ENCODE peak calls at places on chromosomes 7 and 10, in nine cellular contexts. I is cardiac muscle cell, T is endothelial cell, V is cardiac fibroblast, C is progenitor cell of endocrine pancreas, M is HFF-Myc, R is fibroblast of lung, N is sigmoid colon, E is kidney epithelial cell. L is an unnamed sample.

GRCh38 chr7:29496355-29497020 is 67.1 kb upstream of the PRR15 start:
- DNase-seq in I (no peak), T (no peak), V (no peak), C (no peak), M (no peak), R (no peak), N (no peak), E (no peak), L (no peak)

GRCh38 chr7:101746311-101746710 is 71.1 kb upstream of the CUX1 start:
- DNase-seq in I (no peak), T (no peak), V (no peak), C (no peak), M (no peak), R (no peak), N (no peak), E (no peak), L (no peak)

GRCh38 chr7:137957887-137958286 is 44.0 kb downstream of the CREB3L2 start:
- DNase-seq in I (no peak), T (no peak), V (peak), C (no peak), M (no peak), R (no peak), N (no peak), E (no peak), L (no peak)

GRCh38 chr10:74377476-74377875 is 226.5 kb downstream of the ADK start:
- DNase-seq in I (no peak), T (no peak), V (no peak), C (no peak), M (no peak), R (no peak), N (no peak), E (no peak), L (no peak)

GRCh38 chr7:39184387-39184786 is 206.7 kb downstream of the POU6F2 start:
- DNase-seq in I (peak), T (no peak), V (no peak), C (no peak), M (no peak), R (no peak), N (no peak), E (no peak), L (no peak)

GRCh38 chr7:6367701-6368211 is 80.0 kb downstream of the DAGLB start:
- DNase-seq in I (no peak), T (no peak), V (peak), C (no peak), M (peak), R (peak), N (no peak), E (no peak), L (peak)

GRCh38 chr7:57199252-57199651 is 67.0 kb upstream of the ZNF479 start:
- DNase-seq in I (no peak), T (no peak), V (no peak), C (no peak), M (no peak), R (no peak), N (no peak), E (no peak), L (no peak)

GRCh38 chr10:34743804-34744203 is 71.3 kb downstream of the PARD3 start:
- DNase-seq in I (no peak), T (no peak), V (peak), C (no peak), M (no peak), R (peak), N (peak), E (no peak), L (no peak)

GRCh38 chr7:143259765-143260164 is 3.5 kb upstream of the GSTK1 start:
- DNase-seq in I (no peak), T (no peak), V (no peak), C (no peak), M (no peak), R (no peak), N (no peak), E (no peak), L (no peak)

GRCh38 chr10:17808971-17809841 is at the start of gene MRC1:
- DNase-seq in I (no peak), T (no peak), V (no peak), C (no peak), M (no peak), R (no peak), N (peak), E (no peak), L (no peak)

GRCh38 chr10:1989090-1989489 is 251.8 kb upstream of the ADARB2 start:
- DNase-seq in I (no peak), T (no peak), V (no peak), C (no peak), M (no peak), R (no peak), N (no peak), E (no peak), L (no peak)

GRCh38 chr10:665579-666091 is 23.8 kb downstream of the DIP2C start:
- DNase-seq in I (no peak), T (no peak), V (peak), C (peak), M (no peak), R (peak), N (peak), E (no peak), L (no peak)

GRCh38 chr7:30472081-30472770 is 6.4 kb downstream of the NOD1 start:
- DNase-seq in I (no peak), T (no peak), V (no peak), C (no peak), M (no peak), R (no peak), N (peak), E (no peak), L (no peak)

GRCh38 chr7:108072116-108072515 is 58.0 kb downstream of the LAMB4 start:
- DNase-seq in I (no peak), T (no peak), V (no peak), C (no peak), M (no peak), R (no peak), N (no peak), E (no peak), L (no peak)

GRCh38 chr7:25946181-25946580 is 205.8 kb upstream of the NFE2L3 start:
- DNase-seq in I (no peak), T (no peak), V (no peak), C (no peak), M (no peak), R (no peak), N (no peak), E (no peak), L (no peak)

GRCh38 chr10:69508738-69509340 is 57.6 kb downstream of the TSPAN15 start:
- DNase-seq in I (no peak), T (no peak), V (no peak), C (no peak), M (no peak), R (no peak), N (no peak), E (no peak), L (no peak)

GRCh38 chr10:58897708-58898107 is 278.7 kb upstream of the PHYHIPL start:
- DNase-seq in I (no peak), T (no peak), V (peak), C (no peak), M (no peak), R (peak), N (no peak), E (no peak), L (no peak)

GRCh38 chr7:24113506-24113905 is 170.5 kb upstream of the NPY start:
- DNase-seq in I (no peak), T (no peak), V (no peak), C (no peak), M (no peak), R (no peak), N (no peak), E (no peak), L (no peak)

GRCh38 chr7:152006336-152006735 is 19.1 kb upstream of the GALNT11 start:
- DNase-seq in I (no peak), T (no peak), V (no peak), C (no peak), M (no peak), R (no peak), N (no peak), E (no peak), L (no peak)

GRCh38 chr10:34506773-34507172 is 308.3 kb downstream of the PARD3 start:
- DNase-seq in I (no peak), T (no peak), V (no peak), C (no peak), M (no peak), R (no peak), N (no peak), E (no peak), L (no peak)

GRCh38 chr10:131749767-131750142 is 151.1 kb upstream of the PPP2R2D start:
- DNase-seq in I (no peak), T (no peak), V (no peak), C (no peak), M (no peak), R (no peak), N (peak), E (no peak), L (no peak)

GRCh38 chr10:44962870-44963738 is 3.5 kb downstream of the RASSF4 start:
- DNase-seq in I (peak), T (no peak), V (no peak), C (no peak), M (no peak), R (no peak), N (peak), E (no peak), L (no peak)

GRCh38 chr10:106551501-106551900 is 613.0 kb downstream of the SORCS1 start:
- DNase-seq in I (no peak), T (no peak), V (no peak), C (no peak), M (peak), R (no peak), N (no peak), E (no peak), L (no peak)

GRCh38 chr10:1462994-1463633 is 274.2 kb downstream of the ADARB2 start:
- DNase-seq in I (no peak), T (no peak), V (no peak), C (no peak), M (no peak), R (no peak), N (no peak), E (no peak), L (no peak)

GRCh38 chr7:87599336-87599735 is 1.3 kb downstream of the ABCB1 start:
- DNase-seq in I (no peak), T (no peak), V (no peak), C (no peak), M (no peak), R (no peak), N (no peak), E (no peak), L (no peak)

GRCh38 chr10:129704786-129705525 is 237.9 kb downstream of the MGMT start:
- DNase-seq in I (no peak), T (no peak), V (no peak), C (no peak), M (no peak), R (no peak), N (no peak), E (no peak), L (no peak)

GRCh38 chr10:13983035-13983434 is 347.7 kb downstream of the FRMD4A start:
- DNase-seq in I (no peak), T (no peak), V (no peak), C (no peak), M (no peak), R (no peak), N (no peak), E (no peak), L (no peak)

GRCh38 chr7:101901661-101902491 is 84.5 kb downstream of the CUX1 start:
- DNase-seq in I (no peak), T (no peak), V (peak), C (no peak), M (no peak), R (peak), N (no peak), E (no peak), L (peak)

GRCh38 chr7:106112972-106113421 is 885 bp upstream of the SYPL1 start:
- DNase-seq in I (no peak), T (no peak), V (no peak), C (no peak), M (no peak), R (no peak), N (no peak), E (no peak), L (no peak)

GRCh38 chr10:68406111-68406814 is 814 bp downstream of the RUFY2 start:
- DNase-seq in I (peak), T (peak), V (peak), C (peak), M (no peak), R (peak), N (no peak), E (no peak), L (peak)

GRCh38 chr10:77554996-77555397 is 82.6 kb downstream of the KCNMA1 start:
- DNase-seq in I (no peak), T (no peak), V (no peak), C (no peak), M (no peak), R (peak), N (peak), E (no peak), L (no peak)

GRCh38 chr7:125491137-125491536 is 561.5 kb upstream of the POT1 start:
- DNase-seq in I (no peak), T (no peak), V (no peak), C (no peak), M (no peak), R (no peak), N (no peak), E (no peak), L (no peak)

GRCh38 chr7:33706666-33707194 is 198.6 kb upstream of the BMPER start:
- DNase-seq in I (no peak), T (no peak), V (no peak), C (no peak), M (no peak), R (no peak), N (no peak), E (no peak), L (no peak)

GRCh38 chr7:37977243-37977642 is 56.8 kb downstream of the EPDR1 start:
- DNase-seq in I (no peak), T (no peak), V (no peak), C (no peak), M (no peak), R (no peak), N (no peak), E (no peak), L (no peak)

GRCh38 chr7:150645259-150646020 is 13.3 kb upstream of the GIMAP6 start:
- DNase-seq in I (no peak), T (no peak), V (no peak), C (no peak), M (no peak), R (no peak), N (no peak), E (no peak), L (no peak)

GRCh38 chr10:84076540-84077195 is 62.6 kb upstream of the GHITM start:
- DNase-seq in I (no peak), T (peak), V (peak), C (no peak), M (peak), R (no peak), N (no peak), E (no peak), L (peak)
- TF ChIP-seq CTCF in I (peak), T (no peak), V (peak), C (peak), M (peak), R (peak), N (peak), E (peak), L (peak)

GRCh38 chr7:47438411-47439029 is 143.4 kb downstream of the TNS3 start:
- DNase-seq in I (no peak), T (no peak), V (no peak), C (no peak), M (no peak), R (no peak), N (no peak), E (no peak), L (no peak)

GRCh38 chr7:47440320-47440719 is 141.6 kb downstream of the TNS3 start:
- DNase-seq in I (no peak), T (no peak), V (no peak), C (no peak), M (no peak), R (no peak), N (no peak), E (no peak), L (no peak)

GRCh38 chr7:47432988-47433895 is 148.7 kb downstream of the TNS3 start:
- DNase-seq in I (no peak), T (no peak), V (no peak), C (no peak), M (no peak), R (peak), N (peak), E (no peak), L (no peak)

GRCh38 chr7:47439181-47439667 is 142.7 kb downstream of the TNS3 start:
- DNase-seq in I (no peak), T (no peak), V (no peak), C (no peak), M (no peak), R (no peak), N (no peak), E (no peak), L (no peak)

DNA sequence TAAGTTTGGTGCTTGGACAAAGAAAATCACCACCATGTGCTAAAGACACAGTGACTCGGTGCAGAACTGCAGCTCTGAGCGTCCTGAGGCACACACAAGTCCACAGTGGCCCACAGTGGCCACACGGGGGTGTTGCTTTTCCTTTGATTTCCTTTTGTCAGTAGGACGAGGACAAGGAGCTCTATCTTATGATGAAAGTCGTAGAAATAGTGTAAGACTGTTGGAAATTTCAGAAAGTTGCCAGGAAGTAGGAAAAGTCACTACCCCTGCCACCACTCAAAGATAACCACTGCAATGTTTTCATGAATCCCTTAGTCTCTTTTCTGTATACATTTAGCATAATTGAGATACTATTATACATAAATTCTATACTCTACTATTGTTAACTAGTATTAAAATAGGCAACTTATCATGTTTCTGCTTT is 146.0 kb downstream of the TNS3 start:
- DNase-seq in I (peak), T (peak), V (peak), C (no peak), M (peak), R (peak), N (peak), E (no peak), L (peak)
- TF ChIP-seq CTCF in I (peak), T (no peak), V (peak), C (peak), M (peak), R (peak), N (peak), E (peak), L (peak)

GRCh38 chr10:103192451-103193106 is 493 bp downstream of the NT5C2 start:
- DNase-seq in I (peak), T (peak), V (peak), C (peak), M (no peak), R (peak), N (peak), E (peak), L (peak)
- TF ChIP-seq CTCF in I (no peak), T (no peak), V (no peak), C (no peak), M (no peak), R (no peak), N (no peak), E (no peak), L (no peak)

DNA sequence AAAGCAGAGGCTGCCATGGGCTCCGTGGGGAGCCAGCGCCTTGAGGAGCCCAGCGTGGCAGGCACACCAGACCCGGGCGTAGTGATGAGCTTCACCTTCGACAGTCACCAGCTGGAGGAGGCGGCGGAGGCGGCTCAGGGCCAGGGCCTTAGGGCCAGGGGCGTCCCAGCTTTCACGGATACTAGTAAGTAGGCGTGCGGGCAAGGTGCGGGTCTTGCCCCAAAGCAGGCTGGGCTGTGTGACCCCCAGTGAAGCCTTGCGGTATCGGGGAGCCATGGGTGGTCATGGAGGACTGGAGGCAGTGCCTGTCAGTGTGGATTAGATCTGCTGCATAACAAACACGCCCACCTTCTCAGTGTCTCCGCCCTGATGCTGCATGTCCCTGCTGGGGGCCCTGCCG is 5.1 kb downstream of the SLC29A4 start:
- DNase-seq in I (no peak), T (no peak), V (no peak), C (no peak), M (no peak), R (no peak), N (no peak), E (no peak), L (no peak)
- TF ChIP-seq CTCF in I (no peak), T (no peak), V (no peak), C (no peak), M (no peak), R (no peak), N (no peak), E (no peak), L (no peak)

GRCh38 chr7:19988860-19989259 is 215.4 kb upstream of the TMEM196 start:
- DNase-seq in I (no peak), T (no peak), V (no peak), C (no peak), M (no peak), R (no peak), N (no peak), E (no peak), L (no peak)

GRCh38 chr7:19984231-19984632 is 210.8 kb upstream of the TMEM196 start:
- DNase-seq in I (no peak), T (peak), V (no peak), C (no peak), M (no peak), R (no peak), N (no peak), E (no peak), L (no peak)

DNA sequence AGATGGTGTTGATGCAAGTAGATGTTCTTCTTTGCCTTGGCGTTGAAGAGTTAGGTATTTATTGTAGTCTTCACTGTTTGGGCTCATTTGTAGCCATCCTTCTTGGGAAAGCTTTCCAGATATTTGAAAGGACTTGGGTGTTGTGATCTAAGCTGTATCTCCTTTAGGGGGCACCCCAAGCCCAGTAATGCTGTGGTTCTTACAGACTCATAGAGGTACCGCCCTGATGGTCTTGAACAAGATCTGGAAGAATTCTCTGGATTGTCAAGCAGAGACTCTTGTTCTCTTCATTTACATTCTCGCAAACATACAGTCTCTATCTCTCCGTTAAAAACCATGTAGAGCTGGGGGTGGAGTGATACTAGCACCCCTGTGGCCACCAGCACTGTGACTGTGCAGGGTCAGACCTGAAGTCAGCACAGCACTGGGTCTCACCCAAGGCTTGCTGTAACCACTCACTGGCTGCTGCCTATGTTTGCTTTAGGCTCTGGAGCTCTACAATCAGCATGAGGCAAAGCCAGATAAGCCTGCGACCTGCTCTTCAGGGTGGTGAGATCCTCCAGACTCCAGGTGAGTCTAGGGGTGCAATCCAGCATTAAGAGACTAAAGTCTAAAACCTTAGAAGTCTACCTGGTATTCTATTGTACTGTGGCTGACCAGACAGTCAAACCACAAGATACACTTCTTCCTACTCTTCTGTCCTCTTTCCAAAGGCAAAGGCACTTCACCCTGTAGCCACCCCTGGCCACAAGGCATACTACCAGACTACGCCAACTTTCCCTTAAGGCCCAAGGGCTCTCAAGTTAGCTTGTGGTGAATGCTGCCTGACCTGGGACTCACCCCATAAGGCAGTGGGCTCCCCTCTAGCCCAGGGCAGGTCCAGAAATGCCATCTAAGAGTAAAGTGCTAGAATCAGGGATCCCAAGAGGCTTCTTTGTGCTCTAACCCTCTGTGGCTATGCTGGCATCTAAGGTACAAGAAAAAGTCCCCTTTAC is 209.7 kb upstream of the TMEM196 start:
- DNase-seq in I (peak), T (peak), V (peak), C (no peak), M (no peak), R (peak), N (peak), E (no peak), L (peak)
- TF ChIP-seq CTCF in I (peak), T (no peak), V (peak), C (peak), M (peak), R (peak), N (peak), E (no peak), L (peak)